ENCODE peak calls at places on chromosomes 6 and 20, in four cellular contexts. I is neural progenitor cell, O is amygdala, R is neural crest cell. E is an unnamed sample.
A peak's percentile ranks its signal among the peaks of the same experiment; 100 is the strongest.

GRCh38 chr20:64223526-64224067 is 32.0 kb upstream of the PCMTD2 start:
- DNase-seq in I (peak; percentile 90), O (no peak), R (peak; percentile 66), E (peak; percentile 90)

GRCh38 chr20:32510601-32511357 is 74.4 kb downstream of the NOL4L start:
- DNase-seq in I (no peak), O (no peak), R (no peak), E (peak; percentile 31)

GRCh38 chr20:32052792-32053362 is 835 bp downstream of the HCK start:
- DNase-seq in I (peak; percentile 42), O (no peak), R (no peak), E (peak; percentile 77)

GRCh38 chr6:153140299-153140698 is 9.2 kb upstream of the RGS17 start:
- DNase-seq in I (no peak), O (no peak), R (no peak), E (no peak)

GRCh38 chr6:32852844-32853540 is 512 bp downstream of the TAP1 start:
- DNase-seq in I (peak; percentile 54), O (peak; percentile 62), R (no peak), E (peak; percentile 42)

GRCh38 chr20:22411568-22412450 is 172.6 kb downstream of the FOXA2 start:
- DNase-seq in I (no peak), O (no peak), R (no peak), E (no peak)

GRCh38 chr6:1336246-1336843 is 24.4 kb downstream of the FOXQ1 start:
- DNase-seq in I (peak; percentile 46), O (no peak), R (no peak), E (peak; percentile 68)

GRCh38 chr20:13325033-13325432 is 104.0 kb downstream of the ISM1 start:
- DNase-seq in I (peak; percentile 61), O (no peak), R (no peak), E (peak; percentile 82)

GRCh38 chr6:123913858-123914257 is 110.2 kb downstream of the NKAIN2 start:
- DNase-seq in I (no peak), O (no peak), R (no peak), E (no peak)

GRCh38 chr6:115544765-115545409 is 515.8 kb downstream of the FRK start:
- DNase-seq in I (no peak), O (no peak), R (no peak), E (no peak)

GRCh38 chr6:157789861-157790260 is 33.2 kb upstream of the SNX9 start:
- DNase-seq in I (peak; percentile 33), O (no peak), R (no peak), E (peak; percentile 88)

E was measured in H9.